ENCODE peak calls at places on chromosome 9, in four cellular contexts. P, W, T and O are unnamed samples.

GRCh38 chr9:111959468-111959941 is 62.9 kb downstream of the UGCG start:
- DNase-seq in P (peak), W (peak), T (no peak), O (no peak)

GRCh38 chr9:15357050-15357653 is 50.1 kb upstream of the TTC39B start:
- DNase-seq in P (no peak), W (no peak), T (no peak), O (peak)

GRCh38 chr9:99249619-99250018 is 27.5 kb downstream of the SEC61B start:
- DNase-seq in P (no peak), W (no peak), T (no peak), O (no peak)

GRCh38 chr9:69943146-69943545 is 100.5 kb upstream of the MAMDC2 start:
- DNase-seq in P (no peak), W (no peak), T (no peak), O (no peak)

GRCh38 chr9:12875216-12875615 is 100.4 kb downstream of the LURAP1L start:
- DNase-seq in P (no peak), W (no peak), T (peak), O (no peak)

GRCh38 chr9:5628183-5628529 is 751 bp upstream of the RIC1 start:
- DNase-seq in P (peak), W (no peak), T (no peak), O (no peak)

GRCh38 chr9:12716823-12717222 is 23.6 kb downstream of the TYRP1 start:
- DNase-seq in P (no peak), W (no peak), T (no peak), O (no peak)

GRCh38 chr9:120579750-120580590 is at the start of gene CDK5RAP2:
- DNase-seq in P (peak), W (peak), T (peak), O (peak)

GRCh38 chr9:121321039-121321503 is 49.0 kb downstream of the STOM start:
- DNase-seq in P (no peak), W (peak), T (no peak), O (no peak)

GRCh38 chr9:93004561-93004960 is 53.9 kb upstream of the SUSD3 start:
- DNase-seq in P (no peak), W (no peak), T (no peak), O (no peak)

GRCh38 chr9:5971740-5972139 is 43.7 kb downstream of the RANBP6 start:
- DNase-seq in P (no peak), W (peak), T (peak), O (no peak)

GRCh38 chr9:133888779-133889491 is 103.2 kb downstream of the VAV2 start:
- DNase-seq in P (no peak), W (no peak), T (no peak), O (no peak)

GRCh38 chr9:130106860-130107848 is 53.4 kb downstream of the GPR107 start:
- DNase-seq in P (peak), W (peak), T (peak), O (peak)

GRCh38 chr9:129347323-129348120 is 169.5 kb upstream of the IER5L start:
- DNase-seq in P (peak), W (peak), T (no peak), O (no peak)

GRCh38 chr9:123769723-123770122 is 160.2 kb downstream of the DENND1A start:
- DNase-seq in P (no peak), W (no peak), T (no peak), O (no peak)

GRCh38 chr9:36896296-36896695 is 137.8 kb downstream of the PAX5 start:
- DNase-seq in P (no peak), W (no peak), T (no peak), O (no peak)

GRCh38 chr9:12060811-12061210 is 632.4 kb upstream of the TYRP1 start:
- DNase-seq in P (no peak), W (no peak), T (no peak), O (no peak)

GRCh38 chr9:131758972-131759647 is 19.2 kb upstream of the RAPGEF1 start:
- DNase-seq in P (no peak), W (no peak), T (no peak), O (no peak)

GRCh38 chr9:89633920-89634319 is 29.1 kb downstream of the GADD45G start:
- DNase-seq in P (no peak), W (no peak), T (no peak), O (no peak)

GRCh38 chr9:20426019-20426418 is 196.3 kb downstream of the MLLT3 start:
- DNase-seq in P (no peak), W (no peak), T (no peak), O (no peak)

GRCh38 chr9:91211919-91212318 is 149.8 kb downstream of the AUH start:
- DNase-seq in P (no peak), W (no peak), T (no peak), O (no peak)

GRCh38 chr9:129368458-129368978 is 190.5 kb upstream of the IER5L start:
- DNase-seq in P (no peak), W (no peak), T (no peak), O (no peak)

GRCh38 chr9:116303270-116303904 is 149.8 kb downstream of the PAPPA start:
- DNase-seq in P (no peak), W (no peak), T (no peak), O (no peak)

GRCh38 chr9:90107021-90107771 is 502.4 kb downstream of the GADD45G start:
- DNase-seq in P (peak), W (no peak), T (peak), O (no peak)

GRCh38 chr9:75200892-75201470 is 112.7 kb downstream of the OSTF1 start:
- DNase-seq in P (peak), W (peak), T (peak), O (no peak)

GRCh38 chr9:72443855-72444254 is 77.6 kb upstream of the TMC1 start:
- DNase-seq in P (peak), W (no peak), T (no peak), O (no peak)

GRCh38 chr9:77589046-77589795 is 58.9 kb downstream of the GNA14 start:
- DNase-seq in P (peak), W (no peak), T (no peak), O (no peak)

GRCh38 chr9:99948896-99949295 is 42.4 kb downstream of the STX17 start:
- DNase-seq in P (no peak), W (no peak), T (peak), O (no peak)

GRCh38 chr9:129174724-129175514 is 3.1 kb downstream of the IER5L start:
- DNase-seq in P (peak), W (peak), T (peak), O (peak)

GRCh38 chr9:113275147-113276131 is at the start of the genes CDC26 and PRPF4:
- DNase-seq in P (peak), W (peak), T (peak), O (peak)
- TF ChIP-seq CTCF in P (no peak), W (no peak), T (no peak), O (no peak)

GRCh38 chr9:110582156-110582555 is 2.6 kb upstream of the SVEP1 start:
- DNase-seq in P (no peak), W (no peak), T (no peak), O (no peak)

GRCh38 chr9:110578896-110579752 is at the start of gene SVEP1:
- DNase-seq in P (peak), W (peak), T (no peak), O (peak)

GRCh38 chr9:110580850-110581249 is 1.3 kb upstream of the SVEP1 start:
- DNase-seq in P (no peak), W (peak), T (no peak), O (no peak)

GRCh38 chr9:110578575-110578895 is 1.0 kb downstream of the SVEP1 start:
- DNase-seq in P (no peak), W (peak), T (no peak), O (no peak)

DNA sequence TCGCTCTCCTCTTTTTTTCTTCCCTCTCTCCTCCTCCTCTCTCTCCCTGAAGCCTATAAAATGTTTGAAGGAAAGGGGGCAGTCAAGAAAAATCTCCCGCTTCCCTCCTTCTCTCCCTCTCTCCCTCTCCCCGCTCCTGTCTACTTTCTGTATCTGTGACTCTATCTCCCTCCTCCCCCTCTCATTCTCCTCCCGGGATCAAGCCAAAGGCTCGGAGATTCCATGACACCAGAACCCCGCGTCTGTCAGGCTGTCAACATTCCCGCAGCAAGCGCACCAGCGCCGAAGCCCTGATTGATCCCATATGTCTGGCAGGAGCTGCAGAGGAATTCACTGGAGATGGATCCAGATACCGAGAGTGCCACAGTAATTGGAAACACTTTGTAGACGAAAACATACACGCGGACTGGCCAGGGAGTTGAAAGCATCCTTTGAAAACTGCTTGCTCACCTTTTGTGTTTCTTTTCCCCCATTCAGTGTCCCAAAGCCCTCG is 268 bp upstream of the SVEP1 start:
- DNase-seq in P (peak), W (peak), T (peak), O (no peak)
- TF ChIP-seq CTCF in P (no peak), W (no peak), T (no peak), O (no peak)

GRCh38 chr9:137956039-137956438 is 78.5 kb downstream of the CACNA1B start:
- DNase-seq in P (no peak), W (no peak), T (no peak), O (no peak)

GRCh38 chr9:137956688-137957385 is 79.3 kb downstream of the CACNA1B start:
- DNase-seq in P (no peak), W (no peak), T (no peak), O (no peak)

GRCh38 chr9:137963525-137963924 is 85.9 kb downstream of the CACNA1B start:
- DNase-seq in P (no peak), W (no peak), T (no peak), O (no peak)

GRCh38 chr9:137959641-137960411 is 82.2 kb downstream of the CACNA1B start:
- DNase-seq in P (no peak), W (no peak), T (no peak), O (no peak)

DNA sequence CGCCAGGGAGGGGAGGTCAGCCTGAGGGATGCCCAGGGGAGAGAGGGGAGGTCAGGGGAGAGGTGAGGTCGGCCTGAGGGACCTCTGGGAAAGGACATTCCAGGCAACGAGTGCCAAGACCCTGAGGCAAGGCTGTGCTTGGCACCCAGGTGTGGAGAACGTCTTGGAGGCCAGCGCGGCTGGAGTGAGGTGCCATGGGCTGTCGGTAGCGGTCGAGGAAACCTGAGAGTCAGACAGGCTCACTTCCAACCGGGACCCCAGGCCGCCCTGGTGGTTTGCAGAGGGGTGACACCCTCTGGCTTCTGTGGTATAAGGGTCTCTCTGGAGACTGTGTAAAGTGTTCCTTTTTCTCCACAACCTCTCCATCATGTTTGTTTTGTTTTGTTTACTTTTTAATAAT is 82.9 kb downstream of the CACNA1B start:
- DNase-seq in P (no peak), W (no peak), T (no peak), O (peak)
- TF ChIP-seq CTCF in P (no peak), W (no peak), T (no peak), O (peak)

GRCh38 chr9:136025481-136025880 is 64.3 kb upstream of the UBAC1 start:
- DNase-seq in P (no peak), W (no peak), T (no peak), O (no peak)
- TF ChIP-seq CTCF in P (no peak), W (no peak), T (no peak), O (no peak)

GRCh38 chr9:107712390-107712789 is 222.8 kb upstream of the KLF4 start:
- DNase-seq in P (peak), W (peak), T (peak), O (no peak)
- TF ChIP-seq CTCF in P (no peak), W (no peak), T (peak), O (peak)

GRCh38 chr9:126947529-126947928 is 32.9 kb downstream of the RALGPS1 start:
- DNase-seq in P (no peak), W (no peak), T (no peak), O (no peak)
- TF ChIP-seq CTCF in P (no peak), W (no peak), T (no peak), O (no peak)

GRCh38 chr9:137838576-137838975 is 39.0 kb upstream of the CACNA1B start:
- DNase-seq in P (no peak), W (no peak), T (no peak), O (no peak)

GRCh38 chr9:137834846-137835546 is 42.6 kb upstream of the CACNA1B start:
- DNase-seq in P (no peak), W (no peak), T (no peak), O (no peak)

GRCh38 chr9:137837345-137838278 is 40.0 kb upstream of the CACNA1B start:
- DNase-seq in P (no peak), W (no peak), T (no peak), O (no peak)

GRCh38 chr9:137836151-137836830 is 41.3 kb upstream of the CACNA1B start:
- DNase-seq in P (no peak), W (no peak), T (no peak), O (no peak)

DNA sequence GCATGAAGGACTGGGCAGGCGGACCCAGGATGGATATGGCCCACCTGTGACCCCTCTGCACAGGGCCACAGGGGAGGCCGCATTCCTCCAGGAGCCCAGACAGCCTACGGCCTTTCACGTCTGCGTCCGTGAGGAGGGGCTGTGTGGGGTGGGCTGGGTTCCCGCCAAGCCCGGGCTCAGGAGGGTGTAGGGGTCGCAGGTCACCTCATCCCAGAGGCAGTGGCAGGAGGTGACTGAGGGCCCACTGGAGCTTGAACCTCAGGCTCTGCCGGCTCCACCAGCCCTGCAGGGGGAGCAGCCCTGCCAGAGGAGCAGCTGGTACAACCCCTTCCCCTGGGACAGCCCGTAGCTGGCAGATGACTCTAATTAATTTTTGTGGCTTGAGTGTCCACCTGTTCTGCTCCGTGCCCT is 40.7 kb upstream of the CACNA1B start:
- DNase-seq in P (no peak), W (no peak), T (no peak), O (no peak)
- TF ChIP-seq CTCF in P (no peak), W (no peak), T (no peak), O (no peak)

DNA sequence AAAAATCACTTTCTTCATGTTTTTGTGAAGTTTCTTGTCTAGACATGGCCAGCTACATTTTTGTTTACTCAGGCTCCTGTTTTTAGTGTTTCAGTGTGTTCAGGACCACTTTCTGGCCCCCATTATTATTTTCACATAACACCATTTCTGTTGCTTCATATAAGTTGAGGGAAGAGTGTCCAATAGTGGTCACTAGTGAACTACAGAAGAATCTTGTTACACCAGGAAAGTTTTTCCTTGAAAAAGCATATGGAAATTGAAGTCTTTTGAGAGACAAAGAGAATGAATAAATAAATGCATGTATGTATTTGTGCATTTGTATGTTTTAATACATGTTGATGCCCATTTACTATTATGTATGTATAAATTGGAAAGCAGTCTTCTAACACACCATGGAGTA is 3.8 kb downstream of the ADAMTSL1 start:
- DNase-seq in P (no peak), W (peak), T (no peak), O (no peak)
- TF ChIP-seq CTCF in P (no peak), W (no peak), T (peak), O (no peak)

DNA sequence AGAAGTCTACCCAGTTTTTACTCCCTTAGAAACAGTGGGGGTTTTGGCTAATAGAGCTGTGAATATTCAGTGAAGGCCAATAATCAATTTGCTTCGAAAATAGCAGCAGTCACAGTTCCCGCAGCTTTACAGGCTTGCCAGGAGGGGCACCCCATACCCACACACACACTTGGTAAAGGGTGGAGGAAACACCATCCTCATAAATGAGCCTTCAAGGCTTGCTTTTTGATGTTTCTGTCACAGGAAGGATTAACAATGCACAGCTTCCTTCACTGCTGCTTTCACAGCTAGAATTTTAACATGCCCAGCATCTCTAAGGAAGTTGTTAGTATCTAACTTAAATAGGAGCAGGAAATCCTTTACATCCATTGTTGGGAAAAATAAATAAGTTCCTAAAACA is 1247.5 kb upstream of the C9orf72 start:
- DNase-seq in P (no peak), W (no peak), T (no peak), O (peak)
- TF ChIP-seq CTCF in P (no peak), W (no peak), T (no peak), O (no peak)